ENCODE peak calls at places on chromosomes 1 and 21, in nine cellular contexts. L is AML-193; X is activated CD8-positive, alpha-beta memory T cell treated with anti-CD3 and anti-CD28 coated beads for 48 hours; E is SK-N-MC; U is Daoy; F is hippocampal formation; G is HuH-7.5; J is EH; Z is posterior cingulate gyrus. C is an unnamed sample.
A peak's percentile ranks its signal among the peaks of the same experiment; 100 is the strongest.

GRCh38 chr1:22055463-22055862 is 3.0 kb downstream of the CDC42 start:
- DNase-seq in L (no peak), X (no peak), E (no peak), U (no peak), F (no peak), G (no peak), J (peak; percentile 36), Z (no peak), C (no peak)

GRCh38 chr1:26045712-26046312 is at the start of gene SLC30A2:
- DNase-seq in L (no peak), X (no peak), E (no peak), U (no peak), F (no peak), G (no peak), J (no peak), Z (peak; percentile 57), C (no peak)

GRCh38 chr1:248243204-248243603 is 12.0 kb downstream of the OR2M4 start:
- DNase-seq in L (peak; percentile 60), X (no peak), E (peak; percentile 10), U (peak; percentile 53), F (peak; percentile 29), G (peak; percentile 18), J (peak; percentile 11), Z (peak; percentile 89), C (peak; percentile 17)

GRCh38 chr1:233082778-233083550 is 132.6 kb downstream of the NTPCR start:
- DNase-seq in L (peak; percentile 75), X (no peak), E (no peak), U (no peak), F (no peak), G (no peak), J (no peak), Z (no peak), C (no peak)

GRCh38 chr1:9198538-9199361 is 35.8 kb upstream of the H6PD start:
- DNase-seq in L (no peak), X (no peak), E (no peak), U (peak; percentile 41), F (no peak), G (no peak), J (peak; percentile 37), Z (peak; percentile 87), C (peak; percentile 66)

GRCh38 chr1:111852216-111852615 is 96.5 kb downstream of the DDX20 start:
- DNase-seq in L (no peak), X (no peak), E (no peak), U (no peak), F (no peak), G (no peak), J (no peak), Z (no peak), C (no peak)

GRCh38 chr1:236733654-236734053 is 47.4 kb downstream of the ACTN2 start:
- DNase-seq in L (no peak), X (no peak), E (no peak), U (peak; percentile 38), F (no peak), G (no peak), J (no peak), Z (no peak), C (peak; percentile 36)

GRCh38 chr1:160400646-160401486 is 502 bp downstream of the VANGL2 start:
- DNase-seq in L (no peak), X (no peak), E (no peak), U (no peak), F (no peak), G (no peak), J (no peak), Z (no peak), C (no peak)

GRCh38 chr1:235613617-235614016 is 36.0 kb downstream of the GNG4 start:
- DNase-seq in L (no peak), X (no peak), E (no peak), U (no peak), F (no peak), G (no peak), J (no peak), Z (no peak), C (no peak)

GRCh38 chr1:91885716-91886506 is at the start of gene TGFBR3:
- DNase-seq in L (peak; percentile 28), X (peak; percentile 55), E (no peak), U (peak; percentile 94), F (peak; percentile 85), G (peak; percentile 73), J (peak; percentile 94), Z (peak; percentile 97), C (peak; percentile 95)

GRCh38 chr1:182680408-182680807 is 4.0 kb downstream of the RGS8 start:
- DNase-seq in L (no peak), X (no peak), E (no peak), U (no peak), F (no peak), G (no peak), J (no peak), Z (no peak), C (no peak)

GRCh38 chr1:197761654-197762053 is 13.6 kb downstream of the DENND1B start:
- DNase-seq in L (peak; percentile 31), X (no peak), E (no peak), U (no peak), F (no peak), G (no peak), J (no peak), Z (no peak), C (no peak)

GRCh38 chr1:213586609-213586972 is 401.2 kb upstream of the PROX1 start:
- DNase-seq in L (no peak), X (no peak), E (no peak), U (no peak), F (no peak), G (no peak), J (no peak), Z (no peak), C (no peak)

GRCh38 chr21:39182484-39183271 is 573 bp downstream of the PSMG1 start:
- DNase-seq in L (no peak), X (no peak), E (no peak), U (no peak), F (peak; percentile 32), G (no peak), J (peak; percentile 37), Z (no peak), C (peak; percentile 47)

GRCh38 chr1:109657395-109657794 is 1.5 kb downstream of the GSTM4 start:
- DNase-seq in L (no peak), X (no peak), E (no peak), U (no peak), F (no peak), G (no peak), J (no peak), Z (no peak), C (no peak)

GRCh38 chr21:45538381-45539045 is 3.7 kb downstream of the SLC19A1 start:
- DNase-seq in L (no peak), X (no peak), E (no peak), U (no peak), F (no peak), G (no peak), J (no peak), Z (peak; percentile 82), C (no peak)

GRCh38 chr1:86015375-86015774 is 141.2 kb downstream of the COL24A1 start:
- DNase-seq in L (no peak), X (no peak), E (no peak), U (no peak), F (no peak), G (no peak), J (no peak), Z (no peak), C (no peak)

C was measured in fibroblast of villous mesenchyme.